ENCODE peak calls at places on chromosomes 16 and 17, in four cellular contexts. One of them, this sample, is unnamed.
A peak's percentile ranks its signal among the peaks of the same experiment; 100 is the strongest.

GRCh38 chr17:80180192-80180591 is 10.4 kb downstream of the CARD14 start:
- DNase-seq in ovary: no peak
- DNase-seq in CD4-positive, CD25-positive, alpha-beta regulatory T cell: no peak
- DNase-seq in neural progenitor cell: no peak
- DNase-seq in this sample: no peak

GRCh38 chr17:62868008-62868407 is 59.9 kb upstream of the MARCHF10 start:
- DNase-seq in ovary: no peak
- DNase-seq in CD4-positive, CD25-positive, alpha-beta regulatory T cell: no peak
- DNase-seq in neural progenitor cell: no peak
- DNase-seq in this sample: no peak

GRCh38 chr16:2474877-2475412 is at the start of gene TBC1D24:
- DNase-seq in ovary: peak; percentile 89
- DNase-seq in CD4-positive, CD25-positive, alpha-beta regulatory T cell: peak; percentile 79
- DNase-seq in neural progenitor cell: peak; percentile 95
- DNase-seq in this sample: peak; percentile 91

GRCh38 chr16:35533683-35534082 is 2074.3 kb downstream of the TP53TG3F start:
- DNase-seq in ovary: no peak
- DNase-seq in CD4-positive, CD25-positive, alpha-beta regulatory T cell: no peak
- DNase-seq in neural progenitor cell: no peak
- DNase-seq in this sample: no peak

GRCh38 chr17:38453951-38454421 is 25.7 kb downstream of the ARHGAP23 start:
- DNase-seq in ovary: no peak
- DNase-seq in CD4-positive, CD25-positive, alpha-beta regulatory T cell: no peak
- DNase-seq in neural progenitor cell: peak; percentile 45
- DNase-seq in this sample: peak; percentile 48

GRCh38 chr17:47205419-47205963 is 3.7 kb upstream of the MYL4 start:
- DNase-seq in ovary: peak; percentile 38
- DNase-seq in CD4-positive, CD25-positive, alpha-beta regulatory T cell: peak; percentile 89
- DNase-seq in neural progenitor cell: no peak
- DNase-seq in this sample: no peak

GRCh38 chr17:60802377-60802776 is 124.7 kb downstream of the BCAS3 start:
- DNase-seq in ovary: no peak
- DNase-seq in CD4-positive, CD25-positive, alpha-beta regulatory T cell: no peak
- DNase-seq in neural progenitor cell: no peak
- DNase-seq in this sample: no peak

GRCh38 chr17:73633736-73634135 is 10.5 kb downstream of the SDK2 start:
- DNase-seq in ovary: no peak
- DNase-seq in CD4-positive, CD25-positive, alpha-beta regulatory T cell: no peak
- DNase-seq in neural progenitor cell: no peak
- DNase-seq in this sample: peak; percentile 49

GRCh38 chr16:12992066-12992465 is 90.7 kb downstream of the SHISA9 start:
- DNase-seq in ovary: no peak
- DNase-seq in CD4-positive, CD25-positive, alpha-beta regulatory T cell: no peak
- DNase-seq in neural progenitor cell: no peak
- DNase-seq in this sample: no peak

GRCh38 chr17:71184716-71185115 is 936.1 kb upstream of the SOX9 start:
- DNase-seq in ovary: no peak
- DNase-seq in CD4-positive, CD25-positive, alpha-beta regulatory T cell: no peak
- DNase-seq in neural progenitor cell: no peak
- DNase-seq in this sample: no peak

GRCh38 chr17:8121531-8122390 is 2.1 kb downstream of the HES7 start:
- DNase-seq in ovary: peak; percentile 77
- DNase-seq in CD4-positive, CD25-positive, alpha-beta regulatory T cell: peak; percentile 37
- DNase-seq in neural progenitor cell: peak; percentile 96
- DNase-seq in this sample: no peak

GRCh38 chr16:65319621-65320231 is 197.9 kb upstream of the CDH11 start:
- DNase-seq in ovary: no peak
- DNase-seq in CD4-positive, CD25-positive, alpha-beta regulatory T cell: no peak
- DNase-seq in neural progenitor cell: peak; percentile 18
- DNase-seq in this sample: no peak

GRCh38 chr16:65312795-65313194 is 190.9 kb upstream of the CDH11 start:
- DNase-seq in ovary: no peak
- DNase-seq in CD4-positive, CD25-positive, alpha-beta regulatory T cell: no peak
- DNase-seq in neural progenitor cell: no peak
- DNase-seq in this sample: no peak

GRCh38 chr17:78364436-78365281 is 4.8 kb upstream of the SOCS3 start:
- DNase-seq in ovary: no peak
- DNase-seq in CD4-positive, CD25-positive, alpha-beta regulatory T cell: no peak
- DNase-seq in neural progenitor cell: peak; percentile 81
- DNase-seq in this sample: no peak

GRCh38 chr17:45052052-45052772 is 780 bp upstream of the DCAKD start:
- DNase-seq in ovary: peak; percentile 61
- DNase-seq in CD4-positive, CD25-positive, alpha-beta regulatory T cell: peak; percentile 91
- DNase-seq in neural progenitor cell: peak; percentile 79
- DNase-seq in this sample: no peak

GRCh38 chr16:10039220-10040096 is 142.8 kb downstream of the GRIN2A start:
- DNase-seq in ovary: peak; percentile 50
- DNase-seq in CD4-positive, CD25-positive, alpha-beta regulatory T cell: peak; percentile 7
- DNase-seq in neural progenitor cell: peak; percentile 78
- DNase-seq in this sample: no peak

GRCh38 chr17:1455291-1455747 is 713 bp downstream of the CRK start:
- DNase-seq in ovary: peak; percentile 66
- DNase-seq in CD4-positive, CD25-positive, alpha-beta regulatory T cell: peak; percentile 66
- DNase-seq in neural progenitor cell: peak; percentile 82
- DNase-seq in this sample: peak; percentile 67
- H3K27me3 ChIP-seq in ovary: no peaks in the 10 kb centered on the region
- H3K27me3 ChIP-seq in CD4-positive, CD25-positive, alpha-beta regulatory T cell: peaks cover 2% of the 10 kb centered on the region
- H3K27me3 ChIP-seq in neural progenitor cell: no peaks in the 10 kb centered on the region
- H3K27me3 ChIP-seq in this sample: no peaks in the 10 kb centered on the region

DNA sequence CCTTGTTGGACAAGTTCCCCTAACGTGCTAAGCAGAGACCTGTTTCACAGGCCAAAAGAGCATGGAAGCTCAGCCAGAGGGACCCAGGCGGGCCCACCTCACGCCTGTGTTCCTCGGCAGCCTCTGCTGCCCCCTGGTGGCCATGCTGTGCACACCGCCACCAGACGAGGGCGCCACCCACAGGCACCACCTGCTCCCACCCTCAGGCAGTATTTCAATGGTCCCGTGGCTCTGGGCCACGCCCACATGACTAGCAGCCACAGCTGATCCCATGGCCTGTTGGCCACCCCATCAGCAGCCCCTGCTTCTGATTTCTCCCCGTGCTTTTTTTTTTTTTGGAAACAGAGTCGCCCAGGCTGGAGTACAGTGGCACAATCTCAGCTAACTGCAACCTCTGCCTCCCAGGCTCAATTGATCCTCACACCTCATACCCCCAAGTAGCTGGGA is 18.9 kb downstream of the MPG start:
- DNase-seq in ovary: peak; percentile 80
- DNase-seq in CD4-positive, CD25-positive, alpha-beta regulatory T cell: peak; percentile 89
- DNase-seq in neural progenitor cell: peak; percentile 96
- DNase-seq in this sample: peak; percentile 89
- H3K27ac ChIP-seq in ovary: no peak overlapping the region
- H3K27ac ChIP-seq in CD4-positive, CD25-positive, alpha-beta regulatory T cell: no peak overlapping the region
- H3K27ac ChIP-seq in neural progenitor cell: no peak overlapping the region
- H3K27ac ChIP-seq in this sample: no peak overlapping the region

DNA sequence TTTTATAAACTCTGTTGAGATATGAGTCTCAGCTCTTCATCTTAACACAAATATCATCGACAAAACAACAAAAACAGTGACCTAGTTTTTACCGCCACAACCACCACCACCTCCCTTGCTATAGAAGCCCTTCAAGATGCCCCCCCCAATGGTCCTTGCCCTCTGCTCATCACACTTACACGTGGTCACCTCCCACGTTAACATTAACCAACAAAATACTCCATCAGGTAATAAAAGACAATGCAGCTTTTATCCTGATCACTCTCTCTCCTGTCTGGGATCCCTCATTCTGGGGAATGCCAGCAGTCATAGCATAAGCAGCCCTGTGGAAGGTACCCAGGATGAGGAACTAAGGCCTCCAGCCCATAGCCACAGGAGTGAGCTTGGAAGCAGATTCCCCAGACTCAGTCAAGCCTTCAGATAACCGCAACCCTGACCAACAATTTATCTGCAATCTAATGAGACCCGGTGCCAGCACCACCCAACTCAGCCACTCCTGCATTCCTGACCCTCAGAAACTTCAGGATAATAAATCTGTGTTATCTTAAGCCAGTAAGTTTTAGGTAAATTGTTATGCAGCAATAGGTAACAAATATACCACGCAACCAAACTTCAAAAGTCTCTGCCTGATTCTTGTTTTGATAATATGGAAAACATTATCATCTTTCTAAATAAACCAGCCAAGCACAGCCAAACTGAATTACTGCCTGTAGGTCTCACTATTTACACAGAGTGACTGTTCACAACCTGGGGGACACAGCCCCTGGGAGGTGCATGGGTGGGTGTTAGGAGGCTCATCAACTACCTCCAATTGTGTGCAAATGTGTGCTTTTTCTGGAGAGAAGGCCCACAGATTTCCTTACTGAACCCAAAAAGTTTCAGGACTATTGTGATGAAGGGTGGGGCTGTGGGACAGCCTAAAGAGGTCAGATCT is 6.1 kb downstream of the PECAM1 start:
- DNase-seq in ovary: no peak
- DNase-seq in CD4-positive, CD25-positive, alpha-beta regulatory T cell: no peak
- DNase-seq in neural progenitor cell: no peak
- DNase-seq in this sample: no peak
- H3K4me1 ChIP-seq in ovary: peaks cover 18% of the 10 kb centered on the region
- H3K4me1 ChIP-seq in CD4-positive, CD25-positive, alpha-beta regulatory T cell: peaks cover 5% of the 10 kb centered on the region
- H3K4me1 ChIP-seq in neural progenitor cell: no peaks in the 10 kb centered on the region
- H3K4me1 ChIP-seq in this sample: no peaks in the 10 kb centered on the region

GRCh38 chr17:48629411-48629759 is 3.2 kb upstream of the HOXB9 start:
- DNase-seq in ovary: no peak
- DNase-seq in CD4-positive, CD25-positive, alpha-beta regulatory T cell: no peak
- DNase-seq in neural progenitor cell: no peak
- DNase-seq in this sample: no peak

GRCh38 chr17:48630925-48631692 is 5.0 kb upstream of the HOXB9 start:
- DNase-seq in ovary: no peak
- DNase-seq in CD4-positive, CD25-positive, alpha-beta regulatory T cell: no peak
- DNase-seq in neural progenitor cell: no peak
- DNase-seq in this sample: no peak

GRCh38 chr17:48631693-48632578 is 5.8 kb upstream of the HOXB9 start:
- DNase-seq in ovary: no peak
- DNase-seq in CD4-positive, CD25-positive, alpha-beta regulatory T cell: no peak
- DNase-seq in neural progenitor cell: no peak
- DNase-seq in this sample: no peak

GRCh38 chr17:48628641-48629410 is 2.7 kb upstream of the HOXB9 start:
- DNase-seq in ovary: no peak
- DNase-seq in CD4-positive, CD25-positive, alpha-beta regulatory T cell: no peak
- DNase-seq in neural progenitor cell: no peak
- DNase-seq in this sample: no peak

DNA sequence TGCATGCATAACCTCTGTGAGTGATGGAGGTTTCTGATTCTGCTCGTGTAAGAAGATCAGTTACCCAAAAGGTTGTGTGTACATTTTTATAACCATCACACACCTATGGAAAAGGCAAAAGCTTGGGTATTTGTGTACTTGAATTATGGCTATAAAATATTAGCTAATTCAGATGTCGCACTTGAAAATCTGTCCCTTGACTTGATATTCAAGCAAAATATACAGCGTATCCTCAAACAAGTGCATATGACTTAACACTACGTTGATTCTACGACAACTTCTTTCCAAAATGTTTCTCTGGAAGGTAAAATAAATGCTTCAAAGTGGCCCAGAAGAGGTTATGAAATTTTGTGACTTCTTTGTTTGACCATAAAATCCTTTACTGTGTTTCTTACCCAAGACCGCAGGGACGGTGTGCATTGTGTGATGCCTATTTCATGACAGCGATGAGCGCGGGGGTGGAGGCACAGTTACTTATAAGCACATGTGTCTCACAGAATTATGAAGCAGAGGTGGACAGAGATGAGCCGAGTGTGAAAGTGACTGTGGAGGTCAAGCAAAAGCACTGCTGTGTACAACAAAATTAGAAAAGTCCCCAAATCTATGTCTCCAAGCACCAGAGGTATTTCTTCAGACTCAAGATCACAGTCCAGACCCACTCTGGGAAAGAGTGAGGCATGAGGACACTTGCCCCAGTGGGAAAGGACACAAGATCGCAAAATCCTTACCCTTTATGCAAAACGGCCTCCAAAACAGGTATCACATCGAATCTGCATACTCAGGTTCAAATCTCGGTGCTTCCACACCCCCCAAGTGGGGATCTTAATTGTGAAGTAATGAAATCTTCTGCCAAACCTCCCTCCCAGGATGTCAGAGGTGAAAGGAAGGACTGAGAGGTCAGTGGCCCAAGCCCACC is 4.1 kb upstream of the HOXB9 start:
- DNase-seq in ovary: no peak
- DNase-seq in CD4-positive, CD25-positive, alpha-beta regulatory T cell: no peak
- DNase-seq in neural progenitor cell: no peak
- DNase-seq in this sample: no peak
- H3K27me3 ChIP-seq in ovary: no peaks in the 10 kb centered on the region
- H3K27me3 ChIP-seq in CD4-positive, CD25-positive, alpha-beta regulatory T cell: peaks cover 58% of the 10 kb centered on the region
- H3K27me3 ChIP-seq in neural progenitor cell: peaks cover 100% of the 10 kb centered on the region
- H3K27me3 ChIP-seq in this sample: peaks cover 82% of the 10 kb centered on the region

GRCh38 chr16:89510526-89510925 is 2.3 kb downstream of the SPG7 start:
- DNase-seq in ovary: no peak
- DNase-seq in CD4-positive, CD25-positive, alpha-beta regulatory T cell: no peak
- DNase-seq in neural progenitor cell: no peak
- DNase-seq in this sample: no peak

GRCh38 chr16:89512453-89512852 is 4.2 kb downstream of the SPG7 start:
- DNase-seq in ovary: no peak
- DNase-seq in CD4-positive, CD25-positive, alpha-beta regulatory T cell: no peak
- DNase-seq in neural progenitor cell: no peak
- DNase-seq in this sample: no peak

GRCh38 chr16:89507219-89507833 is 877 bp upstream of the SPG7 start:
- DNase-seq in ovary: no peak
- DNase-seq in CD4-positive, CD25-positive, alpha-beta regulatory T cell: peak; percentile 42
- DNase-seq in neural progenitor cell: no peak
- DNase-seq in this sample: no peak

GRCh38 chr16:89507834-89508590 is at the start of gene SPG7:
- DNase-seq in ovary: peak; percentile 88
- DNase-seq in CD4-positive, CD25-positive, alpha-beta regulatory T cell: peak; percentile 91
- DNase-seq in neural progenitor cell: peak; percentile 96
- DNase-seq in this sample: peak; percentile 87

GRCh38 chr16:89511352-89511751 is 3.1 kb downstream of the SPG7 start:
- DNase-seq in ovary: no peak
- DNase-seq in CD4-positive, CD25-positive, alpha-beta regulatory T cell: no peak
- DNase-seq in neural progenitor cell: no peak
- DNase-seq in this sample: no peak
- H3K27ac ChIP-seq in ovary: no peak overlapping the region
- H3K27ac ChIP-seq in CD4-positive, CD25-positive, alpha-beta regulatory T cell: no peak overlapping the region
- H3K27ac ChIP-seq in neural progenitor cell: no peak overlapping the region
- H3K27ac ChIP-seq in this sample: no peak overlapping the region

GRCh38 chr16:85860413-85861094 is 38.4 kb upstream of the IRF8 start:
- DNase-seq in ovary: no peak
- DNase-seq in CD4-positive, CD25-positive, alpha-beta regulatory T cell: no peak
- DNase-seq in neural progenitor cell: no peak
- DNase-seq in this sample: no peak
- H3K4me1 ChIP-seq in ovary: no peaks in the 10 kb centered on the region
- H3K4me1 ChIP-seq in CD4-positive, CD25-positive, alpha-beta regulatory T cell: no peaks in the 10 kb centered on the region
- H3K4me1 ChIP-seq in neural progenitor cell: no peaks in the 10 kb centered on the region
- H3K4me1 ChIP-seq in this sample: no peaks in the 10 kb centered on the region

GRCh38 chr16:54277845-54278703 is 8.5 kb downstream of the IRX3 start:
- DNase-seq in ovary: no peak
- DNase-seq in CD4-positive, CD25-positive, alpha-beta regulatory T cell: no peak
- DNase-seq in neural progenitor cell: peak; percentile 79
- DNase-seq in this sample: no peak

GRCh38 chr16:54282923-54283734 is 3.5 kb downstream of the IRX3 start:
- DNase-seq in ovary: no peak
- DNase-seq in CD4-positive, CD25-positive, alpha-beta regulatory T cell: no peak
- DNase-seq in neural progenitor cell: peak; percentile 53
- DNase-seq in this sample: no peak

GRCh38 chr16:54281535-54282201 is 4.9 kb downstream of the IRX3 start:
- DNase-seq in ovary: no peak
- DNase-seq in CD4-positive, CD25-positive, alpha-beta regulatory T cell: no peak
- DNase-seq in neural progenitor cell: peak; percentile 47
- DNase-seq in this sample: no peak

GRCh38 chr16:54282202-54282922 is 4.2 kb downstream of the IRX3 start:
- DNase-seq in ovary: no peak
- DNase-seq in CD4-positive, CD25-positive, alpha-beta regulatory T cell: no peak
- DNase-seq in neural progenitor cell: peak; percentile 86
- DNase-seq in this sample: no peak

GRCh38 chr16:54280751-54281150 is 5.8 kb downstream of the IRX3 start:
- DNase-seq in ovary: no peak
- DNase-seq in CD4-positive, CD25-positive, alpha-beta regulatory T cell: no peak
- DNase-seq in neural progenitor cell: no peak
- DNase-seq in this sample: no peak
- H3K27me3 ChIP-seq in ovary: peaks cover 3% of the 10 kb centered on the region
- H3K27me3 ChIP-seq in CD4-positive, CD25-positive, alpha-beta regulatory T cell: peaks cover 15% of the 10 kb centered on the region
- H3K27me3 ChIP-seq in neural progenitor cell: peaks cover 75% of the 10 kb centered on the region
- H3K27me3 ChIP-seq in this sample: no peaks in the 10 kb centered on the region

This sample was measured in right lobe of liver.